ENCODE peak calls at places on chromosome 9, in eight cellular contexts. One of them, this sample, is unnamed.

GRCh38 chr9:92171281-92171680 is 56.1 kb upstream of the SPTLC1 start:
- DNase-seq in upper lobe of left lung: no peak
- DNase-seq in mammary epithelial cell: no peak
- DNase-seq in CD4-positive, alpha-beta T cell: no peak
- DNase-seq in substantia nigra: no peak
- DNase-seq in aorta: no peak
- DNase-seq in hepatocyte: no peak
- DNase-seq in epithelial cell of prostate: no peak
- DNase-seq in this sample: no peak

GRCh38 chr9:134304712-134305111 is 21.5 kb upstream of the RXRA start:
- DNase-seq in CD4-positive, alpha-beta T cell: no peak
- DNase-seq in substantia nigra: no peak
- DNase-seq in upper lobe of left lung: no peak
- DNase-seq in aorta: peak; percentile 17
- DNase-seq in epithelial cell of prostate: no peak
- DNase-seq in hepatocyte: no peak
- DNase-seq in mammary epithelial cell: no peak
- DNase-seq in this sample: no peak

GRCh38 chr9:136289651-136290507 is 14.0 kb downstream of the CCDC187 start:
- DNase-seq in mammary epithelial cell: no peak
- DNase-seq in hepatocyte: no peak
- DNase-seq in aorta: no peak
- DNase-seq in substantia nigra: no peak
- DNase-seq in upper lobe of left lung: peak; percentile 76
- DNase-seq in epithelial cell of prostate: no peak
- DNase-seq in CD4-positive, alpha-beta T cell: no peak
- DNase-seq in this sample: no peak

GRCh38 chr9:36847781-36848673 is 186.0 kb downstream of the PAX5 start:
- DNase-seq in mammary epithelial cell: peak; percentile 21
- DNase-seq in substantia nigra: no peak
- DNase-seq in CD4-positive, alpha-beta T cell: no peak
- DNase-seq in epithelial cell of prostate: peak; percentile 8
- DNase-seq in hepatocyte: no peak
- DNase-seq in upper lobe of left lung: no peak
- DNase-seq in aorta: peak; percentile 25
- DNase-seq in this sample: no peak

GRCh38 chr9:93898026-93898425 is 57.1 kb downstream of the BARX1 start:
- DNase-seq in upper lobe of left lung: no peak
- DNase-seq in hepatocyte: no peak
- DNase-seq in epithelial cell of prostate: no peak
- DNase-seq in CD4-positive, alpha-beta T cell: no peak
- DNase-seq in aorta: no peak
- DNase-seq in mammary epithelial cell: no peak
- DNase-seq in substantia nigra: no peak
- DNase-seq in this sample: no peak

GRCh38 chr9:125189011-125189360 is 617 bp downstream of the PPP6C start:
- DNase-seq in CD4-positive, alpha-beta T cell: no peak
- DNase-seq in substantia nigra: no peak
- DNase-seq in aorta: peak; percentile 66
- DNase-seq in upper lobe of left lung: no peak
- DNase-seq in mammary epithelial cell: peak; percentile 9
- DNase-seq in epithelial cell of prostate: no peak
- DNase-seq in hepatocyte: peak; percentile 43
- DNase-seq in this sample: no peak

GRCh38 chr9:95719354-95719753 is 156.1 kb upstream of the ERCC6L2 start:
- DNase-seq in hepatocyte: peak; percentile 52
- DNase-seq in upper lobe of left lung: no peak
- DNase-seq in aorta: no peak
- DNase-seq in epithelial cell of prostate: no peak
- DNase-seq in CD4-positive, alpha-beta T cell: no peak
- DNase-seq in substantia nigra: no peak
- DNase-seq in mammary epithelial cell: no peak
- DNase-seq in this sample: no peak

GRCh38 chr9:26723486-26723885 is 169.1 kb downstream of the CAAP1 start:
- DNase-seq in CD4-positive, alpha-beta T cell: no peak
- DNase-seq in aorta: peak; percentile 41
- DNase-seq in hepatocyte: peak; percentile 49
- DNase-seq in epithelial cell of prostate: no peak
- DNase-seq in substantia nigra: no peak
- DNase-seq in upper lobe of left lung: no peak
- DNase-seq in mammary epithelial cell: peak; percentile 31
- DNase-seq in this sample: no peak

GRCh38 chr9:108565651-108566378 is 290.0 kb downstream of the ACTL7B start:
- DNase-seq in upper lobe of left lung: no peak
- DNase-seq in hepatocyte: peak; percentile 92
- DNase-seq in mammary epithelial cell: peak; percentile 79
- DNase-seq in epithelial cell of prostate: no peak
- DNase-seq in CD4-positive, alpha-beta T cell: no peak
- DNase-seq in substantia nigra: peak; percentile 52
- DNase-seq in aorta: peak; percentile 53
- DNase-seq in this sample: peak; percentile 41

GRCh38 chr9:71223953-71224538 is 102.6 kb upstream of the TRPM3 start:
- DNase-seq in substantia nigra: no peak
- DNase-seq in hepatocyte: peak; percentile 16
- DNase-seq in aorta: no peak
- DNase-seq in upper lobe of left lung: no peak
- DNase-seq in epithelial cell of prostate: no peak
- DNase-seq in CD4-positive, alpha-beta T cell: no peak
- DNase-seq in mammary epithelial cell: no peak
- DNase-seq in this sample: no peak

GRCh38 chr9:81824802-81825770 is 103.1 kb upstream of the SPATA31D4 start:
- DNase-seq in upper lobe of left lung: no peak
- DNase-seq in substantia nigra: no peak
- DNase-seq in CD4-positive, alpha-beta T cell: no peak
- DNase-seq in hepatocyte: no peak
- DNase-seq in mammary epithelial cell: peak; percentile 50
- DNase-seq in epithelial cell of prostate: no peak
- DNase-seq in aorta: no peak
- DNase-seq in this sample: peak; percentile 22

GRCh38 chr9:134619983-134620612 is 21.5 kb upstream of the COL5A1 start:
- DNase-seq in epithelial cell of prostate: no peak
- DNase-seq in mammary epithelial cell: no peak
- DNase-seq in CD4-positive, alpha-beta T cell: no peak
- DNase-seq in substantia nigra: no peak
- DNase-seq in upper lobe of left lung: peak; percentile 71
- DNase-seq in hepatocyte: no peak
- DNase-seq in aorta: peak; percentile 33
- DNase-seq in this sample: no peak

GRCh38 chr9:93265301-93265971 is 81.5 kb downstream of the WNK2 start:
- DNase-seq in CD4-positive, alpha-beta T cell: no peak
- DNase-seq in upper lobe of left lung: no peak
- DNase-seq in hepatocyte: no peak
- DNase-seq in substantia nigra: no peak
- DNase-seq in aorta: no peak
- DNase-seq in epithelial cell of prostate: no peak
- DNase-seq in mammary epithelial cell: no peak
- DNase-seq in this sample: no peak

GRCh38 chr9:16532681-16533450 is 337.6 kb downstream of the BNC2 start:
- DNase-seq in aorta: no peak
- DNase-seq in hepatocyte: no peak
- DNase-seq in substantia nigra: no peak
- DNase-seq in upper lobe of left lung: no peak
- DNase-seq in epithelial cell of prostate: peak; percentile 69
- DNase-seq in mammary epithelial cell: peak; percentile 79
- DNase-seq in CD4-positive, alpha-beta T cell: no peak
- DNase-seq in this sample: no peak

GRCh38 chr9:92324889-92325268 is 271 bp downstream of the NOL8 start:
- DNase-seq in upper lobe of left lung: no peak
- DNase-seq in substantia nigra: no peak
- DNase-seq in aorta: peak; percentile 73
- DNase-seq in mammary epithelial cell: no peak
- DNase-seq in hepatocyte: no peak
- DNase-seq in epithelial cell of prostate: no peak
- DNase-seq in CD4-positive, alpha-beta T cell: no peak
- DNase-seq in this sample: no peak

GRCh38 chr9:92242115-92242778 is 51.2 kb downstream of the IARS1 start:
- DNase-seq in upper lobe of left lung: no peak
- DNase-seq in mammary epithelial cell: peak; percentile 63
- DNase-seq in epithelial cell of prostate: no peak
- DNase-seq in substantia nigra: no peak
- DNase-seq in aorta: no peak
- DNase-seq in hepatocyte: peak; percentile 40
- DNase-seq in CD4-positive, alpha-beta T cell: no peak
- DNase-seq in this sample: no peak

GRCh38 chr9:38160613-38161215 is 91.7 kb upstream of the SHB start:
- DNase-seq in mammary epithelial cell: no peak
- DNase-seq in CD4-positive, alpha-beta T cell: peak; percentile 48
- DNase-seq in substantia nigra: peak; percentile 43
- DNase-seq in upper lobe of left lung: no peak
- DNase-seq in epithelial cell of prostate: no peak
- DNase-seq in aorta: peak; percentile 70
- DNase-seq in hepatocyte: peak; percentile 77
- DNase-seq in this sample: peak; percentile 49

GRCh38 chr9:87086111-87086510 is 138.8 kb upstream of the GAS1 start:
- DNase-seq in hepatocyte: no peak
- DNase-seq in aorta: no peak
- DNase-seq in substantia nigra: no peak
- DNase-seq in upper lobe of left lung: no peak
- DNase-seq in CD4-positive, alpha-beta T cell: no peak
- DNase-seq in mammary epithelial cell: no peak
- DNase-seq in epithelial cell of prostate: no peak
- DNase-seq in this sample: no peak

GRCh38 chr9:30925635-30926034 is 1458.8 kb upstream of the ACO1 start:
- DNase-seq in CD4-positive, alpha-beta T cell: no peak
- DNase-seq in mammary epithelial cell: peak; percentile 13
- DNase-seq in upper lobe of left lung: no peak
- DNase-seq in hepatocyte: no peak
- DNase-seq in substantia nigra: no peak
- DNase-seq in aorta: no peak
- DNase-seq in epithelial cell of prostate: no peak
- DNase-seq in this sample: no peak

GRCh38 chr9:136950656-136951030 is 1.4 kb upstream of the LCN12 start:
- DNase-seq in CD4-positive, alpha-beta T cell: no peak
- DNase-seq in mammary epithelial cell: no peak
- DNase-seq in substantia nigra: no peak
- DNase-seq in epithelial cell of prostate: no peak
- DNase-seq in upper lobe of left lung: peak; percentile 75
- DNase-seq in aorta: no peak
- DNase-seq in hepatocyte: no peak
- DNase-seq in this sample: no peak

GRCh38 chr9:34664281-34665108 is 2.0 kb upstream of the CCL27 start:
- DNase-seq in substantia nigra: peak; percentile 66
- DNase-seq in CD4-positive, alpha-beta T cell: peak; percentile 32
- DNase-seq in mammary epithelial cell: peak; percentile 56
- DNase-seq in hepatocyte: peak; percentile 87
- DNase-seq in upper lobe of left lung: no peak
- DNase-seq in epithelial cell of prostate: no peak
- DNase-seq in aorta: peak; percentile 88
- DNase-seq in this sample: peak; percentile 38

DNA sequence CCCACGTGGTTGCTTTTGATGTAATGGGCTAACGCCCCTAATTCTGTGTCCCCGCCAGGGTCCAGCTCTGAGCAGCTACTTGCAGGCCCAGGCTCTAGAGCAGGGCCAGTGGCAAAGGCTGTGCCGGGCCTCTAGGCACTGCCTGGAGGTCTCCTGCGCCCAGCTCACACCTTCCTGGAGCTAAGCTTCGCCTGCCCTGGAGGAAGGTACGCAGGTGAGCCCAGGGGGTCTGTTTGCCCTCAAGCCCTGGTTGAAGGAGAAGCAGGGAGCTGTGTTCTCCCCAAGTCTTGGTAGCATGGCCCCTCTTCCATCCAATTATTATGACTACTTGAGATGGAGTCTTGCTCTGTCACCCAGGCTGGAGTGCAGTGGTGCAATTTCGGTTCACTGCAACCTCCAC is 5.2 kb upstream of the LMX1B start:
- DNase-seq in hepatocyte: no peak
- DNase-seq in epithelial cell of prostate: no peak
- DNase-seq in substantia nigra: no peak
- DNase-seq in mammary epithelial cell: no peak
- DNase-seq in aorta: no peak
- DNase-seq in CD4-positive, alpha-beta T cell: no peak
- DNase-seq in upper lobe of left lung: no peak
- DNase-seq in this sample: no peak
- H3K27ac ChIP-seq in hepatocyte: no peak overlapping the region
- H3K27ac ChIP-seq in epithelial cell of prostate: no peak overlapping the region
- H3K27ac ChIP-seq in substantia nigra: no peak overlapping the region
- H3K27ac ChIP-seq in mammary epithelial cell: no peak overlapping the region
- H3K27ac ChIP-seq in aorta: no peak overlapping the region
- H3K27ac ChIP-seq in CD4-positive, alpha-beta T cell: no peak overlapping the region
- H3K27ac ChIP-seq in upper lobe of left lung: no peak overlapping the region
- H3K27ac ChIP-seq in this sample: no peak overlapping the region

DNA sequence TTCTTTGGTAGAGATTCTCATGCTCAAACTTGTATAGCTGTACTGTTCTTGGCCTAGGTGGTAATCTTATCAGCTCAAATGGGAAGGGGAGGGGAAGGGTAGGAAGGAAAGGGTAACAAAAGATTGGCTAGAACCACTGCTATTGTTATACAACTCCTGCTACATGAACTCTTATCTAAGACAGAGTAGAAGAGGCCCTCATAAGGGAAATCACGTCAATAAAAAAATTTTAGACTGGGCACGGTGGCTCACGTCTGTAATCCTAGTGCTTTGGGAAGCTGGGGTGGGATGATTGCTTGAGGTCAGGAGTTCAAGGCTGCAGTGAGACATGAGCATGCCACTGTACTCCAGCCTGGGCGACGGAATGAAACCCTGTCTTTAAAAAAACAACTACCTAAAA is 15.9 kb downstream of the STOM start:
- DNase-seq in hepatocyte: no peak
- DNase-seq in upper lobe of left lung: no peak
- DNase-seq in epithelial cell of prostate: no peak
- DNase-seq in mammary epithelial cell: no peak
- DNase-seq in CD4-positive, alpha-beta T cell: no peak
- DNase-seq in aorta: no peak
- DNase-seq in substantia nigra: no peak
- DNase-seq in this sample: no peak
- H3K27ac ChIP-seq in hepatocyte: peak overlapping the region; percentile 35
- H3K27ac ChIP-seq in upper lobe of left lung: peak overlapping the region; percentile 96
- H3K27ac ChIP-seq in epithelial cell of prostate: no peak overlapping the region
- H3K27ac ChIP-seq in mammary epithelial cell: no peak overlapping the region
- H3K27ac ChIP-seq in CD4-positive, alpha-beta T cell: no peak overlapping the region
- H3K27ac ChIP-seq in aorta: peak overlapping the region; percentile 67
- H3K27ac ChIP-seq in substantia nigra: peak overlapping the region; percentile 17
- H3K27ac ChIP-seq in this sample: peak overlapping the region; percentile 4

DNA sequence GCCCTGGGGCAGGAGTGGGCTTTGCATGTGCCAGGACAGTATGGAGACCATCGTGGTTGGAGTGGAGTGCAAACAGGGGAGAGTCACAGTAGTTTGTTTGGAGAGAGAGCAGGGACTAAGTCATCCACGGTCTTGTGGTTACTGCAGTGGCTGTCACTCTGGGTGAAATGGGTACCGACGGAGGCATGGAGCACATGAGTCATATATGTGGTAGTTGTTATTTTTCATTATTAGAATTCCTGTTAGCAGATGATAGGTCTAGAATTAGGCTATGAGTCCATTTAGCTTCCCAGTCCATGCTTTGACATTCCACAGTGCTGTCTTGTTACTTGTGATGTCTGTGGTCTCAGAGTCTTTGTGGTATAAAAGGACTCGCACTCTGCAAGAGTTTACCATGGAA is 303.9 kb downstream of the DMRT2 start:
- DNase-seq in hepatocyte: no peak
- DNase-seq in CD4-positive, alpha-beta T cell: no peak
- DNase-seq in epithelial cell of prostate: no peak
- DNase-seq in mammary epithelial cell: no peak
- DNase-seq in upper lobe of left lung: no peak
- DNase-seq in aorta: no peak
- DNase-seq in substantia nigra: no peak
- DNase-seq in this sample: no peak
- H3K27ac ChIP-seq in hepatocyte: no peak overlapping the region
- H3K27ac ChIP-seq in CD4-positive, alpha-beta T cell: no peak overlapping the region
- H3K27ac ChIP-seq in epithelial cell of prostate: no peak overlapping the region
- H3K27ac ChIP-seq in mammary epithelial cell: no peak overlapping the region
- H3K27ac ChIP-seq in upper lobe of left lung: no peak overlapping the region
- H3K27ac ChIP-seq in aorta: no peak overlapping the region
- H3K27ac ChIP-seq in substantia nigra: no peak overlapping the region
- H3K27ac ChIP-seq in this sample: no peak overlapping the region

GRCh38 chr9:78714591-78714990 is 417.7 kb downstream of the PSAT1 start:
- DNase-seq in upper lobe of left lung: no peak
- DNase-seq in CD4-positive, alpha-beta T cell: no peak
- DNase-seq in substantia nigra: no peak
- DNase-seq in aorta: no peak
- DNase-seq in epithelial cell of prostate: no peak
- DNase-seq in hepatocyte: no peak
- DNase-seq in mammary epithelial cell: no peak
- DNase-seq in this sample: no peak
- H3K27ac ChIP-seq in upper lobe of left lung: no peak overlapping the region
- H3K27ac ChIP-seq in CD4-positive, alpha-beta T cell: no peak overlapping the region
- H3K27ac ChIP-seq in substantia nigra: no peak overlapping the region
- H3K27ac ChIP-seq in aorta: no peak overlapping the region
- H3K27ac ChIP-seq in epithelial cell of prostate: no peak overlapping the region
- H3K27ac ChIP-seq in hepatocyte: no peak overlapping the region
- H3K27ac ChIP-seq in mammary epithelial cell: no peak overlapping the region
- H3K27ac ChIP-seq in this sample: no peak overlapping the region

This sample was measured in caudate nucleus.